ENCODE peak calls at places on chromosome 18, in seven cellular contexts. One of them, this sample, is unnamed.

GRCh38 chr18:6509417-6510198 is 94.9 kb upstream of the L3MBTL4 start:
- DNase-seq in stimulated activated CD4-positive, alpha-beta T cell treated with anti-CD3 and anti-CD28 coated beads, TNF-alpha, amount 100 ng/mL, for 48 hours: no peak
- DNase-seq in fibroblast of mammary gland: no peak
- DNase-seq in left kidney: peak
- DNase-seq in HFF-Myc: peak
- DNase-seq in dermis blood vessel endothelial cell: no peak
- DNase-seq in kidney: no peak
- DNase-seq in this sample: no peak

GRCh38 chr18:67300498-67300897 is 216.0 kb downstream of the DSEL start:
- DNase-seq in fibroblast of mammary gland: peak
- DNase-seq in HFF-Myc: no peak
- DNase-seq in dermis blood vessel endothelial cell: no peak
- DNase-seq in left kidney: peak
- DNase-seq in kidney: no peak
- DNase-seq in stimulated activated CD4-positive, alpha-beta T cell treated with anti-CD3 and anti-CD28 coated beads, TNF-alpha, amount 100 ng/mL, for 48 hours: no peak
- DNase-seq in this sample: no peak

GRCh38 chr18:45167631-45168225 is 447.5 kb upstream of the SLC14A2 start:
- DNase-seq in stimulated activated CD4-positive, alpha-beta T cell treated with anti-CD3 and anti-CD28 coated beads, TNF-alpha, amount 100 ng/mL, for 48 hours: no peak
- DNase-seq in dermis blood vessel endothelial cell: no peak
- DNase-seq in fibroblast of mammary gland: peak
- DNase-seq in HFF-Myc: peak
- DNase-seq in left kidney: no peak
- DNase-seq in kidney: no peak
- DNase-seq in this sample: no peak

GRCh38 chr18:7600036-7600435 is 32.9 kb downstream of the PTPRM start:
- DNase-seq in kidney: no peak
- DNase-seq in stimulated activated CD4-positive, alpha-beta T cell treated with anti-CD3 and anti-CD28 coated beads, TNF-alpha, amount 100 ng/mL, for 48 hours: no peak
- DNase-seq in fibroblast of mammary gland: no peak
- DNase-seq in dermis blood vessel endothelial cell: no peak
- DNase-seq in HFF-Myc: no peak
- DNase-seq in left kidney: no peak
- DNase-seq in this sample: no peak

GRCh38 chr18:25399554-25399953 is 47.6 kb upstream of the ZNF521 start:
- DNase-seq in HFF-Myc: no peak
- DNase-seq in dermis blood vessel endothelial cell: no peak
- DNase-seq in stimulated activated CD4-positive, alpha-beta T cell treated with anti-CD3 and anti-CD28 coated beads, TNF-alpha, amount 100 ng/mL, for 48 hours: no peak
- DNase-seq in left kidney: no peak
- DNase-seq in kidney: no peak
- DNase-seq in fibroblast of mammary gland: peak
- DNase-seq in this sample: no peak

GRCh38 chr18:7908686-7909299 is 341.7 kb downstream of the PTPRM start:
- DNase-seq in dermis blood vessel endothelial cell: no peak
- DNase-seq in HFF-Myc: no peak
- DNase-seq in left kidney: peak
- DNase-seq in kidney: no peak
- DNase-seq in stimulated activated CD4-positive, alpha-beta T cell treated with anti-CD3 and anti-CD28 coated beads, TNF-alpha, amount 100 ng/mL, for 48 hours: no peak
- DNase-seq in fibroblast of mammary gland: no peak
- DNase-seq in this sample: no peak

GRCh38 chr18:26479686-26480079 is 68.7 kb downstream of the KCTD1 start:
- DNase-seq in kidney: no peak
- DNase-seq in left kidney: peak
- DNase-seq in fibroblast of mammary gland: peak
- DNase-seq in HFF-Myc: no peak
- DNase-seq in dermis blood vessel endothelial cell: no peak
- DNase-seq in stimulated activated CD4-positive, alpha-beta T cell treated with anti-CD3 and anti-CD28 coated beads, TNF-alpha, amount 100 ng/mL, for 48 hours: no peak
- DNase-seq in this sample: no peak

GRCh38 chr18:3075491-3075890 is 62.5 kb upstream of the LPIN2 start:
- DNase-seq in kidney: no peak
- DNase-seq in left kidney: no peak
- DNase-seq in HFF-Myc: no peak
- DNase-seq in dermis blood vessel endothelial cell: no peak
- DNase-seq in fibroblast of mammary gland: no peak
- DNase-seq in stimulated activated CD4-positive, alpha-beta T cell treated with anti-CD3 and anti-CD28 coated beads, TNF-alpha, amount 100 ng/mL, for 48 hours: no peak
- DNase-seq in this sample: no peak

GRCh38 chr18:60888225-60888624 is 445.0 kb upstream of the CDH20 start:
- DNase-seq in stimulated activated CD4-positive, alpha-beta T cell treated with anti-CD3 and anti-CD28 coated beads, TNF-alpha, amount 100 ng/mL, for 48 hours: no peak
- DNase-seq in left kidney: no peak
- DNase-seq in fibroblast of mammary gland: no peak
- DNase-seq in dermis blood vessel endothelial cell: no peak
- DNase-seq in kidney: no peak
- DNase-seq in HFF-Myc: no peak
- DNase-seq in this sample: no peak

GRCh38 chr18:49100226-49100968 is 149.6 kb upstream of the SMAD7 start:
- DNase-seq in fibroblast of mammary gland: peak
- DNase-seq in HFF-Myc: no peak
- DNase-seq in left kidney: peak
- DNase-seq in kidney: no peak
- DNase-seq in stimulated activated CD4-positive, alpha-beta T cell treated with anti-CD3 and anti-CD28 coated beads, TNF-alpha, amount 100 ng/mL, for 48 hours: no peak
- DNase-seq in dermis blood vessel endothelial cell: no peak
- DNase-seq in this sample: no peak

GRCh38 chr18:75875559-75875958 is 448.1 kb upstream of the SMIM21 start:
- DNase-seq in kidney: no peak
- DNase-seq in fibroblast of mammary gland: no peak
- DNase-seq in stimulated activated CD4-positive, alpha-beta T cell treated with anti-CD3 and anti-CD28 coated beads, TNF-alpha, amount 100 ng/mL, for 48 hours: no peak
- DNase-seq in HFF-Myc: no peak
- DNase-seq in left kidney: no peak
- DNase-seq in dermis blood vessel endothelial cell: no peak
- DNase-seq in this sample: no peak

GRCh38 chr18:67511840-67512239 is 4.7 kb downstream of the DSEL start:
- DNase-seq in left kidney: no peak
- DNase-seq in fibroblast of mammary gland: no peak
- DNase-seq in HFF-Myc: no peak
- DNase-seq in kidney: no peak
- DNase-seq in stimulated activated CD4-positive, alpha-beta T cell treated with anti-CD3 and anti-CD28 coated beads, TNF-alpha, amount 100 ng/mL, for 48 hours: no peak
- DNase-seq in dermis blood vessel endothelial cell: no peak
- DNase-seq in this sample: no peak

GRCh38 chr18:36544036-36544725 is 246.7 kb downstream of the FHOD3 start:
- DNase-seq in kidney: peak
- DNase-seq in fibroblast of mammary gland: peak
- DNase-seq in stimulated activated CD4-positive, alpha-beta T cell treated with anti-CD3 and anti-CD28 coated beads, TNF-alpha, amount 100 ng/mL, for 48 hours: no peak
- DNase-seq in dermis blood vessel endothelial cell: no peak
- DNase-seq in left kidney: no peak
- DNase-seq in HFF-Myc: no peak
- DNase-seq in this sample: no peak

GRCh38 chr18:45715212-45715780 is 8.7 kb upstream of the SLC14A1 start:
- DNase-seq in kidney: no peak
- DNase-seq in stimulated activated CD4-positive, alpha-beta T cell treated with anti-CD3 and anti-CD28 coated beads, TNF-alpha, amount 100 ng/mL, for 48 hours: no peak
- DNase-seq in fibroblast of mammary gland: no peak
- DNase-seq in HFF-Myc: no peak
- DNase-seq in dermis blood vessel endothelial cell: no peak
- DNase-seq in left kidney: no peak
- DNase-seq in this sample: no peak

GRCh38 chr18:1048048-1048447 is 143.4 kb downstream of the ADCYAP1 start:
- DNase-seq in stimulated activated CD4-positive, alpha-beta T cell treated with anti-CD3 and anti-CD28 coated beads, TNF-alpha, amount 100 ng/mL, for 48 hours: no peak
- DNase-seq in HFF-Myc: peak
- DNase-seq in fibroblast of mammary gland: peak
- DNase-seq in kidney: no peak
- DNase-seq in dermis blood vessel endothelial cell: no peak
- DNase-seq in left kidney: no peak
- DNase-seq in this sample: no peak

GRCh38 chr18:58438984-58439311 is 189.9 kb downstream of the ALPK2 start:
- DNase-seq in fibroblast of mammary gland: no peak
- DNase-seq in left kidney: no peak
- DNase-seq in HFF-Myc: no peak
- DNase-seq in kidney: no peak
- DNase-seq in dermis blood vessel endothelial cell: no peak
- DNase-seq in stimulated activated CD4-positive, alpha-beta T cell treated with anti-CD3 and anti-CD28 coated beads, TNF-alpha, amount 100 ng/mL, for 48 hours: no peak
- DNase-seq in this sample: no peak

GRCh38 chr18:59502222-59502898 is 143.3 kb upstream of the LMAN1 start:
- DNase-seq in HFF-Myc: peak
- DNase-seq in dermis blood vessel endothelial cell: no peak
- DNase-seq in left kidney: peak
- DNase-seq in stimulated activated CD4-positive, alpha-beta T cell treated with anti-CD3 and anti-CD28 coated beads, TNF-alpha, amount 100 ng/mL, for 48 hours: no peak
- DNase-seq in fibroblast of mammary gland: peak
- DNase-seq in kidney: no peak
- DNase-seq in this sample: no peak

GRCh38 chr18:26096852-26097251 is 6.4 kb upstream of the SS18 start:
- DNase-seq in HFF-Myc: no peak
- DNase-seq in left kidney: no peak
- DNase-seq in kidney: no peak
- DNase-seq in fibroblast of mammary gland: no peak
- DNase-seq in dermis blood vessel endothelial cell: no peak
- DNase-seq in stimulated activated CD4-positive, alpha-beta T cell treated with anti-CD3 and anti-CD28 coated beads, TNF-alpha, amount 100 ng/mL, for 48 hours: no peak
- DNase-seq in this sample: no peak

GRCh38 chr18:63980896-63981454 is 11.1 kb downstream of the SERPINB8 start:
- DNase-seq in left kidney: no peak
- DNase-seq in fibroblast of mammary gland: no peak
- DNase-seq in stimulated activated CD4-positive, alpha-beta T cell treated with anti-CD3 and anti-CD28 coated beads, TNF-alpha, amount 100 ng/mL, for 48 hours: no peak
- DNase-seq in HFF-Myc: no peak
- DNase-seq in kidney: no peak
- DNase-seq in dermis blood vessel endothelial cell: no peak
- DNase-seq in this sample: no peak

GRCh38 chr18:71212222-71212621 is 923.4 kb downstream of the SOCS6 start:
- DNase-seq in dermis blood vessel endothelial cell: no peak
- DNase-seq in stimulated activated CD4-positive, alpha-beta T cell treated with anti-CD3 and anti-CD28 coated beads, TNF-alpha, amount 100 ng/mL, for 48 hours: no peak
- DNase-seq in kidney: peak
- DNase-seq in left kidney: no peak
- DNase-seq in HFF-Myc: no peak
- DNase-seq in fibroblast of mammary gland: no peak
- DNase-seq in this sample: no peak

GRCh38 chr18:24111936-24112335 is 26.9 kb upstream of the CABYR start:
- DNase-seq in kidney: no peak
- DNase-seq in HFF-Myc: no peak
- DNase-seq in dermis blood vessel endothelial cell: no peak
- DNase-seq in stimulated activated CD4-positive, alpha-beta T cell treated with anti-CD3 and anti-CD28 coated beads, TNF-alpha, amount 100 ng/mL, for 48 hours: no peak
- DNase-seq in left kidney: no peak
- DNase-seq in fibroblast of mammary gland: no peak
- DNase-seq in this sample: no peak

GRCh38 chr18:23398401-23398800 is 54.7 kb upstream of the RIOK3 start:
- DNase-seq in fibroblast of mammary gland: peak
- DNase-seq in left kidney: no peak
- DNase-seq in HFF-Myc: no peak
- DNase-seq in dermis blood vessel endothelial cell: no peak
- DNase-seq in stimulated activated CD4-positive, alpha-beta T cell treated with anti-CD3 and anti-CD28 coated beads, TNF-alpha, amount 100 ng/mL, for 48 hours: no peak
- DNase-seq in kidney: no peak
- DNase-seq in this sample: no peak

GRCh38 chr18:29449424-29449823 is 1272.5 kb upstream of the CDH2 start:
- DNase-seq in stimulated activated CD4-positive, alpha-beta T cell treated with anti-CD3 and anti-CD28 coated beads, TNF-alpha, amount 100 ng/mL, for 48 hours: no peak
- DNase-seq in fibroblast of mammary gland: peak
- DNase-seq in left kidney: peak
- DNase-seq in dermis blood vessel endothelial cell: peak
- DNase-seq in kidney: no peak
- DNase-seq in HFF-Myc: no peak
- DNase-seq in this sample: no peak

GRCh38 chr18:74493689-74494088 is 2.5 kb upstream of the CNDP2 start:
- DNase-seq in HFF-Myc: no peak
- DNase-seq in kidney: no peak
- DNase-seq in fibroblast of mammary gland: peak
- DNase-seq in dermis blood vessel endothelial cell: peak
- DNase-seq in left kidney: peak
- DNase-seq in stimulated activated CD4-positive, alpha-beta T cell treated with anti-CD3 and anti-CD28 coated beads, TNF-alpha, amount 100 ng/mL, for 48 hours: no peak
- DNase-seq in this sample: no peak

GRCh38 chr18:12595571-12596255 is 62.2 kb downstream of the SPIRE1 start:
- DNase-seq in left kidney: no peak
- DNase-seq in fibroblast of mammary gland: no peak
- DNase-seq in stimulated activated CD4-positive, alpha-beta T cell treated with anti-CD3 and anti-CD28 coated beads, TNF-alpha, amount 100 ng/mL, for 48 hours: no peak
- DNase-seq in HFF-Myc: no peak
- DNase-seq in kidney: no peak
- DNase-seq in dermis blood vessel endothelial cell: no peak
- DNase-seq in this sample: no peak

GRCh38 chr18:69996951-69997798 is 49.5 kb upstream of the CD226 start:
- DNase-seq in HFF-Myc: no peak
- DNase-seq in left kidney: no peak
- DNase-seq in kidney: no peak
- DNase-seq in stimulated activated CD4-positive, alpha-beta T cell treated with anti-CD3 and anti-CD28 coated beads, TNF-alpha, amount 100 ng/mL, for 48 hours: no peak
- DNase-seq in fibroblast of mammary gland: no peak
- DNase-seq in dermis blood vessel endothelial cell: no peak
- DNase-seq in this sample: no peak

GRCh38 chr18:37584952-37585695 is 19.5 kb upstream of the CELF4 start:
- DNase-seq in kidney: no peak
- DNase-seq in left kidney: no peak
- DNase-seq in dermis blood vessel endothelial cell: no peak
- DNase-seq in stimulated activated CD4-positive, alpha-beta T cell treated with anti-CD3 and anti-CD28 coated beads, TNF-alpha, amount 100 ng/mL, for 48 hours: no peak
- DNase-seq in HFF-Myc: no peak
- DNase-seq in fibroblast of mammary gland: no peak
- DNase-seq in this sample: no peak

GRCh38 chr18:58451972-58452334 is 176.9 kb downstream of the ALPK2 start:
- DNase-seq in stimulated activated CD4-positive, alpha-beta T cell treated with anti-CD3 and anti-CD28 coated beads, TNF-alpha, amount 100 ng/mL, for 48 hours: no peak
- DNase-seq in kidney: no peak
- DNase-seq in HFF-Myc: no peak
- DNase-seq in fibroblast of mammary gland: no peak
- DNase-seq in left kidney: no peak
- DNase-seq in dermis blood vessel endothelial cell: no peak
- DNase-seq in this sample: no peak

GRCh38 chr18:8696749-8697211 is 8.6 kb upstream of the MTCL1 start:
- DNase-seq in left kidney: peak
- DNase-seq in kidney: peak
- DNase-seq in fibroblast of mammary gland: peak
- DNase-seq in stimulated activated CD4-positive, alpha-beta T cell treated with anti-CD3 and anti-CD28 coated beads, TNF-alpha, amount 100 ng/mL, for 48 hours: peak
- DNase-seq in HFF-Myc: no peak
- DNase-seq in dermis blood vessel endothelial cell: peak
- DNase-seq in this sample: no peak

GRCh38 chr18:69897397-69898108 is 50.1 kb downstream of the CD226 start:
- DNase-seq in stimulated activated CD4-positive, alpha-beta T cell treated with anti-CD3 and anti-CD28 coated beads, TNF-alpha, amount 100 ng/mL, for 48 hours: no peak
- DNase-seq in HFF-Myc: no peak
- DNase-seq in left kidney: no peak
- DNase-seq in kidney: no peak
- DNase-seq in fibroblast of mammary gland: no peak
- DNase-seq in dermis blood vessel endothelial cell: no peak
- DNase-seq in this sample: no peak